ENCODE peak calls at places on chromosomes 12 and 14, in eight cellular contexts. One of them, this sample, is unnamed.

GRCh38 chr12:64392221-64392620 is 1.7 kb upstream of the C12orf56 start:
- DNase-seq in H1: no peak
- DNase-seq in lung: no peak
- DNase-seq in A549: peak; percentile 74
- DNase-seq in stomach: no peak
- DNase-seq in HuH-7: peak; percentile 49
- DNase-seq in hypothalamus: no peak
- DNase-seq in stimulated activated CD4-positive, alpha-beta T cell treated with anti-CD3 and anti-CD28 coated beads, Interleukin-2, amount 100 ng/mL, for 48 hours: no peak
- DNase-seq in this sample: no peak

GRCh38 chr14:59422069-59422881 is 42.9 kb downstream of the GPR135 start:
- DNase-seq in H1: no peak
- DNase-seq in stomach: no peak
- DNase-seq in hypothalamus: no peak
- DNase-seq in A549: no peak
- DNase-seq in stimulated activated CD4-positive, alpha-beta T cell treated with anti-CD3 and anti-CD28 coated beads, Interleukin-2, amount 100 ng/mL, for 48 hours: no peak
- DNase-seq in lung: no peak
- DNase-seq in HuH-7: no peak
- DNase-seq in this sample: no peak

GRCh38 chr12:7059780-7060179 is 738 bp upstream of the C1S start:
- DNase-seq in H1: no peak
- DNase-seq in hypothalamus: no peak
- DNase-seq in stomach: no peak
- DNase-seq in A549: no peak
- DNase-seq in lung: no peak
- DNase-seq in HuH-7: no peak
- DNase-seq in stimulated activated CD4-positive, alpha-beta T cell treated with anti-CD3 and anti-CD28 coated beads, Interleukin-2, amount 100 ng/mL, for 48 hours: no peak
- DNase-seq in this sample: no peak

GRCh38 chr12:1491983-1492697 is 102.2 kb downstream of the FBXL14 start:
- DNase-seq in stimulated activated CD4-positive, alpha-beta T cell treated with anti-CD3 and anti-CD28 coated beads, Interleukin-2, amount 100 ng/mL, for 48 hours: no peak
- DNase-seq in H1: no peak
- DNase-seq in lung: no peak
- DNase-seq in A549: no peak
- DNase-seq in stomach: no peak
- DNase-seq in HuH-7: no peak
- DNase-seq in hypothalamus: no peak
- DNase-seq in this sample: no peak

GRCh38 chr12:62933871-62934798 is 815 bp downstream of the PPM1H start:
- DNase-seq in hypothalamus: peak; percentile 50
- DNase-seq in lung: peak; percentile 38
- DNase-seq in H1: peak; percentile 79
- DNase-seq in A549: peak; percentile 45
- DNase-seq in HuH-7: peak; percentile 28
- DNase-seq in stimulated activated CD4-positive, alpha-beta T cell treated with anti-CD3 and anti-CD28 coated beads, Interleukin-2, amount 100 ng/mL, for 48 hours: peak; percentile 6
- DNase-seq in stomach: peak; percentile 52
- DNase-seq in this sample: no peak

GRCh38 chr12:57461904-57462306 is 2.3 kb downstream of the GLI1 start:
- DNase-seq in HuH-7: no peak
- DNase-seq in stimulated activated CD4-positive, alpha-beta T cell treated with anti-CD3 and anti-CD28 coated beads, Interleukin-2, amount 100 ng/mL, for 48 hours: no peak
- DNase-seq in A549: no peak
- DNase-seq in H1: no peak
- DNase-seq in lung: no peak
- DNase-seq in stomach: no peak
- DNase-seq in hypothalamus: no peak
- DNase-seq in this sample: no peak

GRCh38 chr12:92955997-92956663 is 27.0 kb upstream of the EEA1 start:
- DNase-seq in stomach: no peak
- DNase-seq in A549: no peak
- DNase-seq in H1: no peak
- DNase-seq in HuH-7: no peak
- DNase-seq in stimulated activated CD4-positive, alpha-beta T cell treated with anti-CD3 and anti-CD28 coated beads, Interleukin-2, amount 100 ng/mL, for 48 hours: no peak
- DNase-seq in lung: no peak
- DNase-seq in hypothalamus: no peak
- DNase-seq in this sample: no peak

GRCh38 chr14:69573841-69574265 is 818 bp downstream of the CCDC177 start:
- DNase-seq in lung: no peak
- DNase-seq in hypothalamus: no peak
- DNase-seq in HuH-7: peak; percentile 32
- DNase-seq in H1: peak; percentile 60
- DNase-seq in stimulated activated CD4-positive, alpha-beta T cell treated with anti-CD3 and anti-CD28 coated beads, Interleukin-2, amount 100 ng/mL, for 48 hours: peak; percentile 7
- DNase-seq in A549: no peak
- DNase-seq in stomach: no peak
- DNase-seq in this sample: no peak

GRCh38 chr12:115377230-115377629 is 693.3 kb upstream of the TBX3 start:
- DNase-seq in hypothalamus: no peak
- DNase-seq in A549: no peak
- DNase-seq in lung: no peak
- DNase-seq in H1: no peak
- DNase-seq in stimulated activated CD4-positive, alpha-beta T cell treated with anti-CD3 and anti-CD28 coated beads, Interleukin-2, amount 100 ng/mL, for 48 hours: no peak
- DNase-seq in stomach: no peak
- DNase-seq in HuH-7: no peak
- DNase-seq in this sample: no peak

GRCh38 chr14:41925409-41925808 is 318.7 kb downstream of the LRFN5 start:
- DNase-seq in stimulated activated CD4-positive, alpha-beta T cell treated with anti-CD3 and anti-CD28 coated beads, Interleukin-2, amount 100 ng/mL, for 48 hours: no peak
- DNase-seq in lung: no peak
- DNase-seq in HuH-7: no peak
- DNase-seq in A549: peak; percentile 33
- DNase-seq in stomach: no peak
- DNase-seq in hypothalamus: no peak
- DNase-seq in H1: no peak
- DNase-seq in this sample: no peak

GRCh38 chr12:91877022-91877421 is 268.6 kb downstream of the BTG1 start:
- DNase-seq in HuH-7: no peak
- DNase-seq in hypothalamus: no peak
- DNase-seq in lung: peak; percentile 42
- DNase-seq in stomach: peak; percentile 52
- DNase-seq in H1: no peak
- DNase-seq in A549: no peak
- DNase-seq in stimulated activated CD4-positive, alpha-beta T cell treated with anti-CD3 and anti-CD28 coated beads, Interleukin-2, amount 100 ng/mL, for 48 hours: peak; percentile 53
- DNase-seq in this sample: no peak

GRCh38 chr14:104953896-104954656 is 24.1 kb downstream of the AHNAK2 start:
- DNase-seq in H1: no peak
- DNase-seq in hypothalamus: no peak
- DNase-seq in lung: no peak
- DNase-seq in HuH-7: no peak
- DNase-seq in stimulated activated CD4-positive, alpha-beta T cell treated with anti-CD3 and anti-CD28 coated beads, Interleukin-2, amount 100 ng/mL, for 48 hours: no peak
- DNase-seq in A549: no peak
- DNase-seq in stomach: no peak
- DNase-seq in this sample: no peak

GRCh38 chr12:93145086-93145485 is 216.0 kb upstream of the EEA1 start:
- DNase-seq in A549: no peak
- DNase-seq in HuH-7: no peak
- DNase-seq in stimulated activated CD4-positive, alpha-beta T cell treated with anti-CD3 and anti-CD28 coated beads, Interleukin-2, amount 100 ng/mL, for 48 hours: no peak
- DNase-seq in stomach: no peak
- DNase-seq in lung: no peak
- DNase-seq in H1: no peak
- DNase-seq in hypothalamus: no peak
- DNase-seq in this sample: no peak

GRCh38 chr14:75437201-75438143 is 9.7 kb downstream of the JDP2 start:
- DNase-seq in A549: no peak
- DNase-seq in hypothalamus: no peak
- DNase-seq in stimulated activated CD4-positive, alpha-beta T cell treated with anti-CD3 and anti-CD28 coated beads, Interleukin-2, amount 100 ng/mL, for 48 hours: no peak
- DNase-seq in HuH-7: no peak
- DNase-seq in H1: no peak
- DNase-seq in lung: no peak
- DNase-seq in stomach: no peak
- DNase-seq in this sample: no peak

GRCh38 chr12:20024194-20024593 is 344.1 kb upstream of the PDE3A start:
- DNase-seq in stimulated activated CD4-positive, alpha-beta T cell treated with anti-CD3 and anti-CD28 coated beads, Interleukin-2, amount 100 ng/mL, for 48 hours: no peak
- DNase-seq in A549: no peak
- DNase-seq in HuH-7: peak; percentile 12
- DNase-seq in stomach: no peak
- DNase-seq in lung: no peak
- DNase-seq in hypothalamus: no peak
- DNase-seq in H1: no peak
- DNase-seq in this sample: no peak

GRCh38 chr12:108337235-108338223 is 1.6 kb downstream of the CMKLR1 start:
- DNase-seq in stimulated activated CD4-positive, alpha-beta T cell treated with anti-CD3 and anti-CD28 coated beads, Interleukin-2, amount 100 ng/mL, for 48 hours: no peak
- DNase-seq in lung: no peak
- DNase-seq in A549: peak; percentile 39
- DNase-seq in HuH-7: peak; percentile 73
- DNase-seq in H1: peak; percentile 58
- DNase-seq in stomach: no peak
- DNase-seq in hypothalamus: no peak
- DNase-seq in this sample: peak; percentile 37

GRCh38 chr14:55272922-55273321 is 1.7 kb downstream of the FBXO34 start:
- DNase-seq in HuH-7: no peak
- DNase-seq in stimulated activated CD4-positive, alpha-beta T cell treated with anti-CD3 and anti-CD28 coated beads, Interleukin-2, amount 100 ng/mL, for 48 hours: no peak
- DNase-seq in hypothalamus: no peak
- DNase-seq in stomach: no peak
- DNase-seq in H1: no peak
- DNase-seq in A549: no peak
- DNase-seq in lung: no peak
- DNase-seq in this sample: no peak

GRCh38 chr14:103656758-103657133 is 27.7 kb downstream of the KLC1 start:
- DNase-seq in stomach: no peak
- DNase-seq in hypothalamus: no peak
- DNase-seq in H1: no peak
- DNase-seq in HuH-7: no peak
- DNase-seq in stimulated activated CD4-positive, alpha-beta T cell treated with anti-CD3 and anti-CD28 coated beads, Interleukin-2, amount 100 ng/mL, for 48 hours: no peak
- DNase-seq in A549: no peak
- DNase-seq in lung: no peak
- DNase-seq in this sample: no peak

GRCh38 chr12:57111046-57111698 is at the start of gene STAT6:
- DNase-seq in stomach: peak; percentile 87
- DNase-seq in lung: peak; percentile 89
- DNase-seq in hypothalamus: no peak
- DNase-seq in H1: no peak
- DNase-seq in A549: peak; percentile 87
- DNase-seq in stimulated activated CD4-positive, alpha-beta T cell treated with anti-CD3 and anti-CD28 coated beads, Interleukin-2, amount 100 ng/mL, for 48 hours: peak; percentile 63
- DNase-seq in HuH-7: no peak
- DNase-seq in this sample: no peak

GRCh38 chr12:97561321-97562230 is 99.0 kb downstream of the RMST start:
- DNase-seq in H1: no peak
- DNase-seq in stomach: no peak
- DNase-seq in A549: no peak
- DNase-seq in HuH-7: no peak
- DNase-seq in hypothalamus: no peak
- DNase-seq in stimulated activated CD4-positive, alpha-beta T cell treated with anti-CD3 and anti-CD28 coated beads, Interleukin-2, amount 100 ng/mL, for 48 hours: no peak
- DNase-seq in lung: no peak
- DNase-seq in this sample: no peak

GRCh38 chr12:116528067-116528466 is 31.1 kb upstream of the MAP1LC3B2 start:
- DNase-seq in stomach: no peak
- DNase-seq in A549: peak; percentile 91
- DNase-seq in hypothalamus: no peak
- DNase-seq in stimulated activated CD4-positive, alpha-beta T cell treated with anti-CD3 and anti-CD28 coated beads, Interleukin-2, amount 100 ng/mL, for 48 hours: no peak
- DNase-seq in HuH-7: no peak
- DNase-seq in H1: no peak
- DNase-seq in lung: no peak
- DNase-seq in this sample: no peak

GRCh38 chr14:76267322-76268012 is 108.5 kb upstream of the ESRRB start:
- DNase-seq in A549: no peak
- DNase-seq in stimulated activated CD4-positive, alpha-beta T cell treated with anti-CD3 and anti-CD28 coated beads, Interleukin-2, amount 100 ng/mL, for 48 hours: peak; percentile 4
- DNase-seq in hypothalamus: peak; percentile 23
- DNase-seq in lung: peak; percentile 67
- DNase-seq in HuH-7: peak; percentile 70
- DNase-seq in H1: peak; percentile 84
- DNase-seq in stomach: peak; percentile 45
- DNase-seq in this sample: no peak

GRCh38 chr14:70857499-70857895 is 48.2 kb upstream of the MAP3K9 start:
- DNase-seq in stomach: no peak
- DNase-seq in hypothalamus: no peak
- DNase-seq in lung: no peak
- DNase-seq in stimulated activated CD4-positive, alpha-beta T cell treated with anti-CD3 and anti-CD28 coated beads, Interleukin-2, amount 100 ng/mL, for 48 hours: no peak
- DNase-seq in H1: no peak
- DNase-seq in A549: no peak
- DNase-seq in HuH-7: no peak
- DNase-seq in this sample: no peak

GRCh38 chr14:66000771-66001170 is 485.4 kb upstream of the CCDC196 start:
- DNase-seq in H1: no peak
- DNase-seq in stomach: no peak
- DNase-seq in lung: no peak
- DNase-seq in hypothalamus: no peak
- DNase-seq in HuH-7: no peak
- DNase-seq in stimulated activated CD4-positive, alpha-beta T cell treated with anti-CD3 and anti-CD28 coated beads, Interleukin-2, amount 100 ng/mL, for 48 hours: no peak
- DNase-seq in A549: no peak
- DNase-seq in this sample: no peak

GRCh38 chr14:31201111-31201510 is 6.5 kb downstream of the HECTD1 start:
- DNase-seq in HuH-7: no peak
- DNase-seq in stomach: no peak
- DNase-seq in A549: no peak
- DNase-seq in lung: no peak
- DNase-seq in stimulated activated CD4-positive, alpha-beta T cell treated with anti-CD3 and anti-CD28 coated beads, Interleukin-2, amount 100 ng/mL, for 48 hours: no peak
- DNase-seq in hypothalamus: no peak
- DNase-seq in H1: no peak
- DNase-seq in this sample: no peak

GRCh38 chr12:78494911-78495310 is 369.7 kb upstream of the SYT1 start:
- DNase-seq in lung: no peak
- DNase-seq in stimulated activated CD4-positive, alpha-beta T cell treated with anti-CD3 and anti-CD28 coated beads, Interleukin-2, amount 100 ng/mL, for 48 hours: no peak
- DNase-seq in A549: no peak
- DNase-seq in hypothalamus: no peak
- DNase-seq in stomach: no peak
- DNase-seq in HuH-7: no peak
- DNase-seq in H1: no peak
- DNase-seq in this sample: no peak

GRCh38 chr12:95205685-95206084 is 11.6 kb downstream of the FGD6 start:
- DNase-seq in stomach: no peak
- DNase-seq in H1: no peak
- DNase-seq in hypothalamus: no peak
- DNase-seq in stimulated activated CD4-positive, alpha-beta T cell treated with anti-CD3 and anti-CD28 coated beads, Interleukin-2, amount 100 ng/mL, for 48 hours: no peak
- DNase-seq in HuH-7: no peak
- DNase-seq in lung: no peak
- DNase-seq in A549: peak; percentile 83
- DNase-seq in this sample: no peak

GRCh38 chr14:49957089-49957852 is 64.4 kb downstream of the ARF6 start:
- DNase-seq in stomach: no peak
- DNase-seq in lung: no peak
- DNase-seq in stimulated activated CD4-positive, alpha-beta T cell treated with anti-CD3 and anti-CD28 coated beads, Interleukin-2, amount 100 ng/mL, for 48 hours: no peak
- DNase-seq in A549: peak; percentile 47
- DNase-seq in hypothalamus: no peak
- DNase-seq in H1: no peak
- DNase-seq in HuH-7: no peak
- DNase-seq in this sample: no peak